ENCODE peak calls at places on chromosomes 4 and X, in seven cellular contexts. M, A, N, S, R, G and E are unnamed samples.

GRCh38 chrX:10095698-10096432 is 60.9 kb upstream of the CLCN4 start:
- DNase-seq in M (no peak), A (no peak), N (no peak), S (no peak), R (no peak), G (no peak), E (no peak)

GRCh38 chr4:119643306-119644042 is 14.9 kb upstream of the PDE5A start:
- DNase-seq in M (no peak), A (peak), N (no peak), S (no peak), R (no peak), G (no peak), E (no peak)

GRCh38 chr4:163090997-163091684 is 75.5 kb downstream of the NAF1 start:
- DNase-seq in M (no peak), A (no peak), N (no peak), S (no peak), R (no peak), G (no peak), E (no peak)

GRCh38 chr4:150248181-150248580 is 169.9 kb downstream of the DCLK2 start:
- DNase-seq in M (no peak), A (peak), N (no peak), S (no peak), R (no peak), G (no peak), E (no peak)

GRCh38 chr4:165872443-165873297 is at the start of gene TLL1:
- DNase-seq in M (peak), A (no peak), N (peak), S (no peak), R (no peak), G (no peak), E (no peak)

GRCh38 chr4:53098681-53099121 is 236.6 kb downstream of the RASL11B start:
- DNase-seq in M (peak), A (peak), N (no peak), S (no peak), R (no peak), G (no peak), E (no peak)

GRCh38 chrX:48752498-48752897 is 9.0 kb upstream of the GLOD5 start:
- DNase-seq in M (no peak), A (no peak), N (peak), S (no peak), R (no peak), G (no peak), E (no peak)

GRCh38 chr4:37502070-37502469 is 184.1 kb downstream of the RELL1 start:
- DNase-seq in M (no peak), A (no peak), N (no peak), S (peak), R (no peak), G (no peak), E (no peak)

GRCh38 chr4:1980561-1981041 is 28.2 kb downstream of the NELFA start:
- DNase-seq in M (no peak), A (no peak), N (no peak), S (no peak), R (no peak), G (no peak), E (no peak)

GRCh38 chr4:7062816-7063215 is 5.0 kb downstream of the GRPEL1 start:
- DNase-seq in M (no peak), A (no peak), N (no peak), S (no peak), R (no peak), G (no peak), E (no peak)

GRCh38 chr4:113587156-113587555 is 174.4 kb downstream of the CAMK2D start:
- DNase-seq in M (no peak), A (no peak), N (no peak), S (no peak), R (no peak), G (no peak), E (no peak)

GRCh38 chr4:8599657-8600056 is 7.1 kb downstream of the CPZ start:
- DNase-seq in M (no peak), A (peak), N (peak), S (peak), R (no peak), G (no peak), E (no peak)

GRCh38 chrX:1417921-1418875 is 26.3 kb upstream of the SLC25A6 start:
- DNase-seq in M (no peak), A (no peak), N (no peak), S (peak), R (no peak), G (no peak), E (no peak)

GRCh38 chr4:145511913-145512522 is 30.4 kb downstream of the SMAD1 start:
- DNase-seq in M (peak), A (peak), N (no peak), S (no peak), R (no peak), G (no peak), E (no peak)

GRCh38 chr4:87309625-87310024 is 13.1 kb downstream of the HSD17B13 start:
- DNase-seq in M (no peak), A (no peak), N (no peak), S (no peak), R (no peak), G (no peak), E (no peak)

GRCh38 chr4:26141916-26142638 is 178.7 kb upstream of the RBPJ start:
- DNase-seq in M (no peak), A (peak), N (no peak), S (no peak), R (peak), G (no peak), E (no peak)

GRCh38 chr4:38583102-38583501 is 80.9 kb upstream of the KLF3 start:
- DNase-seq in M (peak), A (no peak), N (no peak), S (no peak), R (no peak), G (no peak), E (no peak)

GRCh38 chr4:27278615-27279014 is 418.0 kb downstream of the STIM2 start:
- DNase-seq in M (peak), A (peak), N (peak), S (no peak), R (no peak), G (no peak), E (peak)

GRCh38 chr4:83664071-83664470 is 128.2 kb downstream of the GPAT3 start:
- DNase-seq in M (no peak), A (no peak), N (no peak), S (no peak), R (no peak), G (no peak), E (no peak)

GRCh38 chr4:112857461-112857860 is 192.0 kb upstream of the ANK2 start:
- DNase-seq in M (peak), A (peak), N (no peak), S (no peak), R (no peak), G (no peak), E (no peak)

GRCh38 chr4:170887396-170887795 is 797.6 kb upstream of the AADAT start:
- DNase-seq in M (no peak), A (no peak), N (no peak), S (no peak), R (no peak), G (no peak), E (no peak)

GRCh38 chr4:102869569-102870227 is 906 bp downstream of the CISD2 start:
- DNase-seq in M (no peak), A (peak), N (no peak), S (no peak), R (no peak), G (no peak), E (no peak)

GRCh38 chr4:114691865-114692264 is 93.3 kb downstream of the UGT8 start:
- DNase-seq in M (no peak), A (no peak), N (no peak), S (no peak), R (no peak), G (no peak), E (no peak)

GRCh38 chrX:132023896-132024386 is 839 bp downstream of the STK26 start:
- DNase-seq in M (peak), A (no peak), N (no peak), S (peak), R (no peak), G (no peak), E (no peak)

GRCh38 chr4:9970399-9971011 is 50.8 kb downstream of the SLC2A9 start:
- DNase-seq in M (no peak), A (no peak), N (no peak), S (no peak), R (no peak), G (no peak), E (no peak)

GRCh38 chr4:8907596-8908205 is 36.1 kb upstream of the HMX1 start:
- DNase-seq in M (no peak), A (no peak), N (no peak), S (peak), R (no peak), G (no peak), E (no peak)

GRCh38 chr4:42626629-42627028 is 30.3 kb downstream of the ATP8A1 start:
- DNase-seq in M (no peak), A (no peak), N (no peak), S (no peak), R (no peak), G (no peak), E (no peak)

GRCh38 chr4:42628740-42629139 is 28.2 kb downstream of the ATP8A1 start:
- DNase-seq in M (no peak), A (no peak), N (no peak), S (no peak), R (no peak), G (no peak), E (no peak)

GRCh38 chr4:42625366-42625765 is 31.5 kb downstream of the ATP8A1 start:
- DNase-seq in M (no peak), A (no peak), N (no peak), S (no peak), R (no peak), G (no peak), E (no peak)

GRCh38 chr4:42630908-42631307 is 26.0 kb downstream of the ATP8A1 start:
- DNase-seq in M (no peak), A (no peak), N (no peak), S (no peak), R (no peak), G (no peak), E (no peak)

DNA sequence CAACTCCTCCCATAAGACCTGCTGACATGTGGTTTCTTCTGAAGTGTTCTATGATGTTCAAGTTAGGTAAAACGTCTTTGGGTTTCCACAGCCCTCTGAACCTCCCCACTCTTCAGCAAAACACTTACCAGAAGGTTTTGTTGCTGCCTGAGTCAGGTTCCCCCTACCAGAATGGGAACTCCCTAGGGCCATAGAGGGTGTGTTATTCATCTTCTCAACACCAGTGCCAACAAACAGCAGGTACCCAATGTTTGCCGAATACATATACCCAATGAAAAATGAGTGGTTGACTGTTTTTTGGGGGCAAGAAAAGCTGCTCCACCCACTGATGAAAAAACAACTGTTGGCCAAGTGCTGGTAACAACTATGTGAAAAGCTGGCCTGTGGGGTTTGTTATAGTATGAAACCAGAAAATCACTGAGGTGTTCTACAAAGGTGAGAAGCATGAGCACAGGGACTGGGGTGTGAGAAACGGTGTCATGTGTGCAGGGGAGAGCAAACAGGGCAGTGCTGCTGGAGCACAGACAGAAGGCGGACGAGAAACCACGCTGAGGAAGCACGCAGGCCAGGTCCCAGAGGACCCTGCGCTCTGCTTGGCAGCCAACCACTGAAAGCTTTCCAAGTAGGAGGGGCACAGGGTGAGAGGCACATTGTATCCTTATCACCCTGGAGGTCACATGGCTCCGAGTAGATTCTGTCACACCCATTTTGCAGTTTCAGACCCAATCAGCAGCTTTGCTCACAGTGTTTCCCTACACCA is 28.8 kb downstream of the ATP8A1 start:
- DNase-seq in M (no peak), A (no peak), N (no peak), S (peak), R (peak), G (peak), E (no peak)
- H3K27ac ChIP-seq in M (no peak), A (no peak), N (no peak), S (no peak), R (peak), G (peak), E (no peak)

DNA sequence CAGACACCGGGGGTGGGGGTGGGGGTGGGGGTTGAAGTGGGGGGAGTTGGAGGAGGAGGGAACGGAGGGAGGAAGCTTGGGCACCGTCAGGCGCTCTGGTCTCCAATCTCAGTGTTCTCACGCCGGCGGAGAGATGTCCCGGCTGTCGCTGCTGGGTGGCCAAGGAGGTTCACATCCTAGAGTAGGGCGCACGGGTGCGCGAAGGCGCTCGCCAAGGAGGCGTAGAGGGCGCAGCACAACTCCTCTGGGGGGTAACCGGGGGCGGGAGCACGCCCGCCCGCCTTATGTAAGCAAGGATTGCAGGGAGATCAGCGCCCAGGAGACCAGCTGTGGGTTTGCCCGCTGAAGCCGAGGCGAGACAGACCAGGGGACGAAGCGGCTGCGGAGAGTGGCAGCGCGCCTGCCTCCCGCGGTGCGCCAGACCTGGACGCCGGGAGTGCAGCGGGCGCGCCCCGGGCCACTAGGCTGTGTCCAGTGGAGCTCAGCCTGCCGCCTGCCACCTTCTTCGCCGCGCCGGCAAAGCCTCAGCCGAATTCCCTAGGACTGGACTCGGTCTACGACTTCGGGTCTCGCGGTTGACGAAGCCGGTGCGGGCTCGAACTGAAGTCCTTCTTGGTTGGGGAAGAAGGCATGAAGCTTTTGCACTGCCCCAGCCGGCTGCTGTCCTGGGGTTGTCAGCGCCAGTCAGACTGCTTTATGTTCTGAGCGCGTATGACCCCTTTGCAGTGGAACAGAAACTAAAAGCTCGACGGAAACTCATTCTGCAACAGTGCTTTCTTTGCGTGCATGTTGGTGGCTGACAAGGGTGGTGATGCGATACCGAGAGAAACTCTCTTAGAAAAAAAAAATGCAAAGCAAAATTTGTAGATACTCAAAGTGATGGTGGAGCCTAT is 719 bp upstream of the UNC5C start:
- DNase-seq in M (peak), A (peak), N (peak), S (peak), R (peak), G (peak), E (no peak)
- H3K27ac ChIP-seq in M (peak), A (no peak), N (no peak), S (peak), R (peak), G (peak), E (no peak)

GRCh38 chrX:2484721-2485459 is 15.9 kb downstream of the DHRSX start:
- DNase-seq in M (no peak), A (peak), N (no peak), S (no peak), R (no peak), G (no peak), E (no peak)
- H3K27ac ChIP-seq in M (peak), A (peak), N (no peak), S (no peak), R (peak), G (peak), E (no peak)

DNA sequence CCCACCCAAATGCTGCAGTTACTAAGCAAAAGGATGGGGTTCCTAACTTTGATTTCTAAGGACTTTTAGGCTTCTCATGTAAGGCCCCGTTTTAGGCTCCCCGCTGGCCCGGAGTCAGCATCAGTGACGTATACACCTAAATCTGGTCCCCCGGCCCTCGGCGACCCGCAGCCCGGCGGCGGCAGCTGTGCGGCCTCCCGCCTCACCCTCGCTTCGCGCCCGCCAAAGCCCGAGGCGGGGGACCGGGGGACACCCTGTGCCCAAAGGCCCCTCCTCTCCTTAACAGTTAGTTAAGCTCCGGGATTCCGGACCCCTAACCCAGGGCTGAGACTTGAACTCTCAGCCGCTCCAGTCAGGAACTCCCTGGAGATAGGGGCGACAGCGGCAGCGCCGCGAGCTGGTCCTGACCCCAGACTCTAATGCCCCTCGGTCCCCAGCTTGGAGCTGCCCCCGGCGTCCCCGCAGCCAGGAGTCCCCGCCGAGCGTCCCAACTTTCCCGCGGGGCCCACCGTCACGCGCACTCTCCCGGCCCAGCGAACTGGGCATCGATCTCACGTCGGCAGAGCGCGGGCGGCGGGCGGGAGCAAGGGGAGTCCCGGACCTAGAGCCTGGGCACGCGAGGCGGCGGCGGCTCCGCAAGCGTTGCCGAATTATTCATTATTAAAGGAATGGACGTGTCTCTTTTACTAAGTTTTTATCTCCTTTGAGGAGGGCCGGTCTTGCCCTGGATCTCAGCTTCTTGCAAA is 1.5 kb upstream of the NR3C2 start:
- DNase-seq in M (no peak), A (no peak), N (no peak), S (peak), R (peak), G (no peak), E (no peak)
- H3K27ac ChIP-seq in M (no peak), A (no peak), N (no peak), S (peak), R (peak), G (peak), E (no peak)

DNA sequence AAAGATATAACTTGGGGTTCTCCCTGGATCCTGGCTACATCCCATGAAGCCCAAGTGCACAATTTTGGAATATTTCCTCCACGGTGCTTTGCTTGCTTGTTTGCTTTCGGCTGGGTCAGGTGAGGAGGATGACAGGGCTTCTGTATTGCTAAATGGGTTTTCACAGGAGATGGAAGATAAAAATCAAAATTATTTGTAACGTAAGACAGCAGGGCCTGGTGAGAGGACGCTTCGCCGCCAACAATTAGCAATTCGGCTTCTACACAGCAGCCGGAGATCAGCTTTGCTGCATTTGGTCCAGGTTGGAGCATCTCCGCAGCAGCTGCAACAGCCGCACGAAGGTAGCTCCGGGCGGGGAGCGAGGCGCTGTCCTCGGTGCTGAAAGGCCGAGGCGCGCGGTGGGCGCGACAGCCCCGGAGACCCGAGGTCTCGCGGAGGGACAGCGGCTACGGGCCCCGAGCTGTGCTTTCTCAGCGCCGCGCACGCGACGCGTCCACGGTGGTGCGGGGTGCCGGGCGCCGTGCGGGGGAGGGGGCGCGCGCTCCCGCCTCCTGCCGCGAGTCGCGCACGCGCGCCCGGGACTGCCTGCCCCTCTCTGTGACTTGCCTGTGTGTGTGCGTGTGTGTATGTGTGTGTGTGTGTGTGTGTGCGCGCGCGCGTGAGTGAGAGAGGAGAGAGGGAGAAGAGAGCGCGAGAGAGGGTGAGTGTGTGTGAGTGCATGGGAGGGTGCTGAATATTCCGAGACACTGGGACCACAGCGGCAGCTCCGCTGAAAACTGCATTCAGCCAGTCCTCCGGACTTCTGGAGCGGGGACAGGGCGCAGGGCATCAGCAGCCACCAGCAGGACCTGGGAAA is at the start of gene GRIA2:
- DNase-seq in M (peak), A (peak), N (peak), S (peak), R (peak), G (peak), E (peak)
- H3K27ac ChIP-seq in M (no peak), A (no peak), N (no peak), S (no peak), R (no peak), G (peak), E (no peak)

DNA sequence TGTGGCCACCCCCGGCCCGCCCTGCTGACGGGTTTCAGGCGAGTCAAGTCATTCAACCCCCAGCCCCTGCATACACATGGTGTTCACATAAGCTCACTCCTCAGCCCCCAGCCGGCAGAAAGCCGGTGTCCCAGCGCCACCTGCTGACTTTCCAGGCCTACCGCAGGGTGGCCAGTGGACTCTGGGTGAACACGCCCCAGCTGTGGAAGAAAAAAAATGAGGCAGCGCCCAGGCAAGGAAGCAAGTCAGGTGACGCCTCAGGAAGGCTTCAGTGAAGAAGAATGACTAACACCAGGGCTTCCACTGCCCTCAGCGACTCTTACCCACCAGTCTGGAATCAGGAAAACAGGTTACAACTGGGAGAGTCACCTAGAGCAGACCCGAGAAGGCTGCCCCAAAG is 15.8 kb downstream of the BCAP31 start:
- DNase-seq in M (peak), A (peak), N (peak), S (no peak), R (peak), G (peak), E (no peak)
- H3K27ac ChIP-seq in M (no peak), A (no peak), N (peak), S (no peak), R (peak), G (no peak), E (no peak)